ENCODE peak calls at places on chromosomes 7 and 10, in nine cellular contexts. J is C1 segment of cervical spinal cord; B is transverse colon; Z is NCI-H146; I is prostate gland; L is islet precursor cell; G is A172; C is CD4-positive, CD25-positive, alpha-beta regulatory T cell; T is ureter. Q is an unnamed sample.

GRCh38 chr7:11831383-11831726 is 643 bp downstream of the THSD7A start:
- DNase-seq in J (no peak), B (no peak), Z (no peak), I (no peak), L (no peak), G (peak; percentile 10), C (no peak), T (no peak), Q (no peak)

GRCh38 chr7:88401009-88401623 is 94.4 kb upstream of the STEAP4 start:
- DNase-seq in J (no peak), B (no peak), Z (no peak), I (no peak), L (no peak), G (peak; percentile 4), C (peak; percentile 16), T (no peak), Q (no peak)

GRCh38 chr7:127776776-127777390 is 124.9 kb downstream of the SND1 start:
- DNase-seq in J (no peak), B (no peak), Z (no peak), I (no peak), L (no peak), G (peak; percentile 86), C (no peak), T (no peak), Q (no peak)

GRCh38 chr7:142603870-142604448 is 145.3 kb upstream of the PRSS1 start:
- DNase-seq in J (no peak), B (peak; percentile 37), Z (peak; percentile 38), I (peak; percentile 23), L (no peak), G (peak; percentile 41), C (peak; percentile 76), T (no peak), Q (no peak)

GRCh38 chr10:5534880-5535856 is 10.4 kb downstream of the CALML3 start:
- DNase-seq in J (no peak), B (no peak), Z (no peak), I (no peak), L (peak; percentile 52), G (no peak), C (no peak), T (no peak), Q (no peak)

GRCh38 chr7:30846378-30846777 is 65.3 kb upstream of the AQP1 start:
- DNase-seq in J (no peak), B (peak; percentile 76), Z (no peak), I (peak; percentile 69), L (no peak), G (peak; percentile 21), C (no peak), T (peak; percentile 83), Q (no peak)

GRCh38 chr7:73899731-73900142 is 38.8 kb downstream of the TMEM270 start:
- DNase-seq in J (no peak), B (peak; percentile 39), Z (no peak), I (no peak), L (peak; percentile 57), G (peak; percentile 92), C (no peak), T (peak; percentile 76), Q (no peak)

GRCh38 chr10:29955308-29955935 is 104.0 kb downstream of the JCAD start:
- DNase-seq in J (no peak), B (no peak), Z (no peak), I (no peak), L (peak; percentile 40), G (peak; percentile 61), C (no peak), T (no peak), Q (peak; percentile 56)

GRCh38 chr10:77643795-77644468 is 6.3 kb upstream of the KCNMA1 start:
- DNase-seq in J (no peak), B (peak; percentile 44), Z (peak; percentile 46), I (peak; percentile 23), L (peak; percentile 70), G (peak; percentile 57), C (peak; percentile 37), T (no peak), Q (peak; percentile 59)

GRCh38 chr7:16271990-16272665 is 149.2 kb downstream of the CRPPA start:
- DNase-seq in J (no peak), B (no peak), Z (no peak), I (no peak), L (no peak), G (no peak), C (no peak), T (no peak), Q (no peak)

GRCh38 chr7:118609207-118609606 is 384.7 kb downstream of the ANKRD7 start:
- DNase-seq in J (no peak), B (no peak), Z (no peak), I (no peak), L (no peak), G (no peak), C (no peak), T (no peak), Q (no peak)

GRCh38 chr7:102165136-102165535 is 121.5 kb upstream of the SH2B2 start:
- DNase-seq in J (no peak), B (no peak), Z (no peak), I (no peak), L (no peak), G (no peak), C (no peak), T (no peak), Q (no peak)

GRCh38 chr7:116766881-116767280 is 94.9 kb downstream of the MET start:
- DNase-seq in J (no peak), B (no peak), Z (no peak), I (no peak), L (no peak), G (no peak), C (no peak), T (no peak), Q (no peak)

GRCh38 chr10:115830260-115830970 is 442.6 kb downstream of the GFRA1 start:
- DNase-seq in J (no peak), B (no peak), Z (no peak), I (no peak), L (no peak), G (no peak), C (no peak), T (no peak), Q (no peak)

GRCh38 chr10:63700209-63700934 is 179.2 kb downstream of the REEP3 start:
- DNase-seq in J (no peak), B (no peak), Z (no peak), I (no peak), L (no peak), G (peak; percentile 93), C (no peak), T (no peak), Q (no peak)

GRCh38 chr7:42930889-42931288 is 1.1 kb downstream of the PSMA2 start:
- DNase-seq in J (no peak), B (no peak), Z (no peak), I (no peak), L (no peak), G (no peak), C (no peak), T (no peak), Q (no peak)

GRCh38 chr10:93465806-93466675 is 16.1 kb downstream of the MYOF start:
- DNase-seq in J (no peak), B (peak; percentile 87), Z (no peak), I (peak; percentile 95), L (peak; percentile 95), G (peak; percentile 99), C (no peak), T (peak; percentile 94), Q (peak; percentile 82)

Q was measured in ELF-1.